ENCODE peak calls at places on chromosomes 5 and 9, in ten cellular contexts. J is GM03348; F is spleen; P is AG08395; H is HL-60; N is AG09319; W is activated effector memory CD4-positive, alpha-beta T cell treated with anti-CD3 and anti-CD28 coated beads, Interleukin-2, amount 50 U/mL, for 16 hours; D is NB4; X is colonic mucosa; T is B cell. A is an unnamed sample.

GRCh38 chr5:138752341-138752950 is 779 bp upstream of the CTNNA1 start:
- DNase-seq in J (peak), X (peak), H (no peak), P (no peak), N (no peak), F (no peak), W (no peak), D (peak), T (peak), A (no peak)

GRCh38 chr9:129093602-129094386 is 12.9 kb downstream of the DOLPP1 start:
- DNase-seq in W (no peak), T (no peak), X (no peak), N (no peak), F (no peak), D (peak), J (no peak), P (no peak), H (no peak), A (no peak)

GRCh38 chr9:128860937-128861336 is 20.8 kb downstream of the KYAT1 start:
- DNase-seq in X (no peak), H (no peak), J (no peak), P (no peak), W (no peak), N (no peak), T (no peak), D (no peak), F (no peak), A (no peak)

GRCh38 chr5:24535646-24536045 is 109.1 kb downstream of the CDH10 start:
- DNase-seq in X (no peak), H (no peak), J (no peak), F (no peak), P (no peak), N (no peak), T (no peak), D (peak), W (no peak), A (no peak)

GRCh38 chr5:155591273-155591672 is 577.7 kb downstream of the KIF4B start:
- DNase-seq in D (no peak), P (no peak), T (no peak), W (no peak), H (no peak), X (no peak), F (no peak), J (no peak), N (no peak), A (no peak)

GRCh38 chr9:128587453-128587852 is 35.1 kb downstream of the SPTAN1 start:
- DNase-seq in H (no peak), T (no peak), D (peak), N (no peak), W (peak), X (no peak), P (no peak), F (no peak), J (no peak), A (no peak)

GRCh38 chr5:42894057-42894456 is 82.4 kb upstream of the SELENOP start:
- DNase-seq in N (no peak), T (no peak), X (no peak), H (no peak), W (no peak), F (no peak), J (peak), D (no peak), P (no peak), A (peak)

GRCh38 chr9:87181670-87182069 is 234.4 kb upstream of the GAS1 start:
- DNase-seq in F (no peak), W (no peak), D (no peak), P (no peak), H (no peak), J (no peak), N (no peak), X (no peak), T (no peak), A (no peak)

GRCh38 chr9:99607852-99608448 is 213.7 kb upstream of the NR4A3 start:
- DNase-seq in T (no peak), H (no peak), J (no peak), D (no peak), X (no peak), P (no peak), W (no peak), F (no peak), N (no peak), A (no peak)

GRCh38 chr9:100324594-100325200 is 28.0 kb downstream of the TEX10 start:
- DNase-seq in T (peak), N (peak), J (peak), X (no peak), H (peak), P (peak), D (peak), W (no peak), F (no peak), A (no peak)

GRCh38 chr5:68272289-68272688 is 56.7 kb downstream of the PIK3R1 start:
- DNase-seq in T (no peak), F (no peak), P (no peak), N (no peak), H (no peak), W (no peak), J (no peak), X (no peak), D (no peak), A (no peak)

GRCh38 chr9:132486706-132487350 is 76.8 kb downstream of the CFAP77 start:
- DNase-seq in H (no peak), P (no peak), D (no peak), W (peak), N (no peak), F (no peak), T (no peak), X (no peak), J (no peak), A (no peak)

GRCh38 chr9:109274768-109275596 is 45.9 kb downstream of the EPB41L4B start:
- DNase-seq in P (no peak), N (no peak), H (no peak), X (peak), D (no peak), J (no peak), W (no peak), F (no peak), T (no peak), A (peak)

GRCh38 chr9:25857167-25857566 is 178.9 kb upstream of the TUSC1 start:
- DNase-seq in W (no peak), F (no peak), H (no peak), N (no peak), P (no peak), X (no peak), T (no peak), J (peak), D (no peak), A (no peak)

GRCh38 chr5:98779264-98779877 is 5.9 kb downstream of the RGMB start:
- DNase-seq in P (no peak), W (no peak), F (no peak), N (no peak), X (peak), J (no peak), D (no peak), H (no peak), T (no peak), A (peak)

GRCh38 chr9:133111461-133112360 is 9.3 kb downstream of the RALGDS start:
- DNase-seq in W (no peak), X (no peak), T (no peak), N (no peak), D (no peak), P (no peak), H (no peak), J (no peak), F (peak), A (peak)

GRCh38 chr5:168877132-168877895 is 298.1 kb upstream of the PANK3 start:
- DNase-seq in N (no peak), D (no peak), W (no peak), J (no peak), X (no peak), T (no peak), F (no peak), P (no peak), H (no peak), A (peak)

GRCh38 chr9:128249914-128250838 is 25.6 kb downstream of the GOLGA2 start:
- DNase-seq in X (peak), F (peak), P (peak), H (peak), W (peak), J (peak), D (no peak), N (no peak), T (peak), A (peak)

GRCh38 chr9:113933188-113933587 is 57.1 kb downstream of the ZNF618 start:
- DNase-seq in T (no peak), P (no peak), F (no peak), D (no peak), X (peak), J (no peak), N (no peak), W (no peak), H (no peak), A (no peak)

GRCh38 chr5:2017540-2018389 is 135.0 kb upstream of the IRX4 start:
- DNase-seq in D (peak), X (no peak), H (no peak), N (no peak), W (no peak), T (no peak), J (peak), F (no peak), P (peak), A (no peak)

GRCh38 chr5:132773601-132774355 is 3.3 kb downstream of the SEPTIN8 start:
- DNase-seq in W (peak), X (no peak), T (no peak), N (no peak), P (no peak), H (no peak), F (no peak), J (no peak), D (no peak), A (no peak)

GRCh38 chr9:19782005-19782404 is 6.8 kb downstream of the SLC24A2 start:
- DNase-seq in T (no peak), P (no peak), W (no peak), N (no peak), J (no peak), H (no peak), X (no peak), D (peak), F (no peak), A (no peak)

GRCh38 chr5:150441813-150442698 is 7.5 kb downstream of the RPS14 start:
- DNase-seq in X (no peak), F (no peak), H (no peak), T (no peak), P (no peak), W (no peak), J (no peak), D (no peak), N (no peak), A (no peak)